ENCODE peak calls at places on chromosomes 5 and 9, in six cellular contexts. B is NCI-H1436; L is pancreas; T is HCEC 1CT; S is central memory CD8-positive, alpha-beta T cell; C is GM23248. P is an unnamed sample.

GRCh38 chr5:147481376-147481775 is 28.5 kb downstream of the DPYSL3 start:
- DNase-seq in B (no peak), L (no peak), T (peak), S (no peak), C (peak), P (no peak)

GRCh38 chr9:89928521-89929275 is 323.9 kb downstream of the GADD45G start:
- DNase-seq in B (no peak), L (no peak), T (no peak), S (no peak), C (no peak), P (no peak)

GRCh38 chr5:67966712-67967111 is 248.8 kb upstream of the PIK3R1 start:
- DNase-seq in B (no peak), L (no peak), T (no peak), S (no peak), C (no peak), P (no peak)

GRCh38 chr9:12790883-12791282 is 16.1 kb downstream of the LURAP1L start:
- DNase-seq in B (no peak), L (no peak), T (no peak), S (no peak), C (no peak), P (no peak)

GRCh38 chr9:93576296-93577044 is at the start of gene PHF2:
- DNase-seq in B (no peak), L (peak), T (no peak), S (no peak), C (peak), P (no peak)

GRCh38 chr5:58459276-58459859 is 518 bp downstream of the PLK2 start:
- DNase-seq in B (no peak), L (no peak), T (peak), S (peak), C (peak), P (no peak)

GRCh38 chr5:176694631-176695030 is 47.3 kb downstream of the TSPAN17 start:
- DNase-seq in B (no peak), L (no peak), T (no peak), S (no peak), C (no peak), P (no peak)

GRCh38 chr5:2920312-2920711 is 168.8 kb upstream of the IRX2 start:
- DNase-seq in B (no peak), L (no peak), T (no peak), S (no peak), C (no peak), P (no peak)

GRCh38 chr9:130664191-130665028 is at the start of gene PRDM12:
- DNase-seq in B (no peak), L (no peak), T (no peak), S (no peak), C (peak), P (no peak)

GRCh38 chr5:93545872-93546271 is 35.1 kb downstream of the NR2F1-AS1 start:
- DNase-seq in B (no peak), L (no peak), T (no peak), S (no peak), C (no peak), P (no peak)

GRCh38 chr5:171143171-171143570 is 165.9 kb upstream of the TLX3 start:
- DNase-seq in B (no peak), L (no peak), T (no peak), S (no peak), C (no peak), P (no peak)

GRCh38 chr9:129140397-129141065 is 29.3 kb downstream of the PTPA start:
- DNase-seq in B (peak), L (peak), T (peak), S (peak), C (peak), P (peak)

GRCh38 chr9:101479337-101480045 is 43.9 kb upstream of the ALDOB start:
- DNase-seq in B (no peak), L (peak), T (peak), S (no peak), C (no peak), P (no peak)

GRCh38 chr5:9325549-9325948 is 220.3 kb downstream of the SEMA5A start:
- DNase-seq in B (no peak), L (no peak), T (no peak), S (no peak), C (no peak), P (no peak)

GRCh38 chr5:10914741-10915480 is 153.9 kb upstream of the DAP start:
- DNase-seq in B (no peak), L (no peak), T (no peak), S (no peak), C (peak), P (no peak)

GRCh38 chr9:86585422-86586143 is 231.4 kb upstream of the TUT7 start:
- DNase-seq in B (no peak), L (no peak), T (no peak), S (no peak), C (no peak), P (no peak)

GRCh38 chr5:15510092-15510491 is 10.1 kb downstream of the FBXL7 start:
- DNase-seq in B (no peak), L (no peak), T (peak), S (no peak), C (peak), P (no peak)

GRCh38 chr5:105924366-105924765 is 1746.4 kb downstream of the EFNA5 start:
- DNase-seq in B (no peak), L (no peak), T (peak), S (no peak), C (peak), P (no peak)

GRCh38 chr9:11349187-11349586 is 736.4 kb upstream of the PTPRD start:
- DNase-seq in B (no peak), L (no peak), T (no peak), S (no peak), C (no peak), P (no peak)

GRCh38 chr9:93121316-93122241 is 12.5 kb downstream of the NINJ1 start:
- DNase-seq in B (no peak), L (peak), T (no peak), S (no peak), C (no peak), P (no peak)

GRCh38 chr5:136249678-136250266 is 56.8 kb upstream of the SMIM32 start:
- DNase-seq in B (peak), L (peak), T (peak), S (no peak), C (peak), P (peak)

GRCh38 chr5:124872615-124873014 is 126.2 kb upstream of the ZNF608 start:
- DNase-seq in B (no peak), L (no peak), T (no peak), S (no peak), C (no peak), P (peak)

GRCh38 chr9:81492710-81493447 is 196.5 kb downstream of the TLE1 start:
- DNase-seq in B (no peak), L (no peak), T (peak), S (no peak), C (peak), P (no peak)

GRCh38 chr5:42403236-42403635 is 20.0 kb upstream of the GHR start:
- DNase-seq in B (no peak), L (no peak), T (no peak), S (no peak), C (no peak), P (no peak)

P was measured in NCI-H1105.